ENCODE peak calls at places on chromosome 22, in ten cellular contexts. One of them, this sample, is unnamed.

GRCh38 chr22:48832592-48832991 is 995.1 kb downstream of the BRD1 start:
- DNase-seq in endodermal cell: no peak
- DNase-seq in stimulated activated CD8-positive, alpha-beta memory T cell treated with anti-CD3 and anti-CD28 coated beads, Interleukin-4, amount 100 ng/mL, for 4 hours: no peak
- DNase-seq in CD4-positive, alpha-beta memory T cell: no peak
- DNase-seq in activated CD4-positive, alpha-beta T cell treated with anti-CD3 and anti-CD28 coated beads for 36 hours: peak; percentile 64
- DNase-seq in HTR-8/SVneo: no peak
- DNase-seq in adrenal gland: no peak
- DNase-seq in skeletal muscle cell: no peak
- DNase-seq in fibroblast of mammary gland: no peak
- DNase-seq in stimulated activated naive CD4-positive, alpha-beta T cell: no peak
- DNase-seq in this sample: no peak

GRCh38 chr22:35480143-35480542 is 60.5 kb upstream of the RASD2 start:
- DNase-seq in endodermal cell: no peak
- DNase-seq in stimulated activated CD8-positive, alpha-beta memory T cell treated with anti-CD3 and anti-CD28 coated beads, Interleukin-4, amount 100 ng/mL, for 4 hours: no peak
- DNase-seq in CD4-positive, alpha-beta memory T cell: no peak
- DNase-seq in activated CD4-positive, alpha-beta T cell treated with anti-CD3 and anti-CD28 coated beads for 36 hours: no peak
- DNase-seq in HTR-8/SVneo: no peak
- DNase-seq in adrenal gland: peak; percentile 74
- DNase-seq in skeletal muscle cell: no peak
- DNase-seq in fibroblast of mammary gland: peak; percentile 47
- DNase-seq in stimulated activated naive CD4-positive, alpha-beta T cell: no peak
- DNase-seq in this sample: no peak

GRCh38 chr22:40193429-40194421 is 16.0 kb downstream of the TNRC6B start:
- DNase-seq in endodermal cell: peak; percentile 81
- DNase-seq in stimulated activated CD8-positive, alpha-beta memory T cell treated with anti-CD3 and anti-CD28 coated beads, Interleukin-4, amount 100 ng/mL, for 4 hours: no peak
- DNase-seq in CD4-positive, alpha-beta memory T cell: no peak
- DNase-seq in activated CD4-positive, alpha-beta T cell treated with anti-CD3 and anti-CD28 coated beads for 36 hours: no peak
- DNase-seq in HTR-8/SVneo: no peak
- DNase-seq in adrenal gland: no peak
- DNase-seq in skeletal muscle cell: no peak
- DNase-seq in fibroblast of mammary gland: peak; percentile 63
- DNase-seq in stimulated activated naive CD4-positive, alpha-beta T cell: no peak
- DNase-seq in this sample: no peak

GRCh38 chr22:29030016-29030617 is 31.5 kb downstream of the C22orf31 start:
- DNase-seq in endodermal cell: peak; percentile 62
- DNase-seq in stimulated activated CD8-positive, alpha-beta memory T cell treated with anti-CD3 and anti-CD28 coated beads, Interleukin-4, amount 100 ng/mL, for 4 hours: no peak
- DNase-seq in CD4-positive, alpha-beta memory T cell: no peak
- DNase-seq in activated CD4-positive, alpha-beta T cell treated with anti-CD3 and anti-CD28 coated beads for 36 hours: peak; percentile 28
- DNase-seq in HTR-8/SVneo: no peak
- DNase-seq in adrenal gland: peak; percentile 32
- DNase-seq in skeletal muscle cell: peak; percentile 9
- DNase-seq in fibroblast of mammary gland: peak; percentile 28
- DNase-seq in stimulated activated naive CD4-positive, alpha-beta T cell: no peak
- DNase-seq in this sample: peak; percentile 62

GRCh38 chr22:38569181-38569971 is 607 bp downstream of the DMC1 start:
- DNase-seq in endodermal cell: no peak
- DNase-seq in stimulated activated CD8-positive, alpha-beta memory T cell treated with anti-CD3 and anti-CD28 coated beads, Interleukin-4, amount 100 ng/mL, for 4 hours: no peak
- DNase-seq in CD4-positive, alpha-beta memory T cell: peak; percentile 4
- DNase-seq in activated CD4-positive, alpha-beta T cell treated with anti-CD3 and anti-CD28 coated beads for 36 hours: no peak
- DNase-seq in HTR-8/SVneo: no peak
- DNase-seq in adrenal gland: no peak
- DNase-seq in skeletal muscle cell: no peak
- DNase-seq in fibroblast of mammary gland: no peak
- DNase-seq in stimulated activated naive CD4-positive, alpha-beta T cell: no peak
- DNase-seq in this sample: no peak

GRCh38 chr22:31090217-31091085 is 9.3 kb downstream of the SMTN start:
- DNase-seq in endodermal cell: peak; percentile 30
- DNase-seq in stimulated activated CD8-positive, alpha-beta memory T cell treated with anti-CD3 and anti-CD28 coated beads, Interleukin-4, amount 100 ng/mL, for 4 hours: no peak
- DNase-seq in CD4-positive, alpha-beta memory T cell: no peak
- DNase-seq in activated CD4-positive, alpha-beta T cell treated with anti-CD3 and anti-CD28 coated beads for 36 hours: no peak
- DNase-seq in HTR-8/SVneo: no peak
- DNase-seq in adrenal gland: no peak
- DNase-seq in skeletal muscle cell: no peak
- DNase-seq in fibroblast of mammary gland: no peak
- DNase-seq in stimulated activated naive CD4-positive, alpha-beta T cell: no peak
- DNase-seq in this sample: peak; percentile 33

GRCh38 chr22:20530368-20531153 is 23.2 kb downstream of the MED15 start:
- DNase-seq in endodermal cell: no peak
- DNase-seq in stimulated activated CD8-positive, alpha-beta memory T cell treated with anti-CD3 and anti-CD28 coated beads, Interleukin-4, amount 100 ng/mL, for 4 hours: no peak
- DNase-seq in CD4-positive, alpha-beta memory T cell: no peak
- DNase-seq in activated CD4-positive, alpha-beta T cell treated with anti-CD3 and anti-CD28 coated beads for 36 hours: no peak
- DNase-seq in HTR-8/SVneo: peak; percentile 51
- DNase-seq in adrenal gland: peak; percentile 88
- DNase-seq in skeletal muscle cell: no peak
- DNase-seq in fibroblast of mammary gland: peak; percentile 84
- DNase-seq in stimulated activated naive CD4-positive, alpha-beta T cell: no peak
- DNase-seq in this sample: no peak

GRCh38 chr22:35463231-35463933 is 63.4 kb downstream of the MCM5 start:
- DNase-seq in endodermal cell: no peak
- DNase-seq in stimulated activated CD8-positive, alpha-beta memory T cell treated with anti-CD3 and anti-CD28 coated beads, Interleukin-4, amount 100 ng/mL, for 4 hours: no peak
- DNase-seq in CD4-positive, alpha-beta memory T cell: no peak
- DNase-seq in activated CD4-positive, alpha-beta T cell treated with anti-CD3 and anti-CD28 coated beads for 36 hours: no peak
- DNase-seq in HTR-8/SVneo: no peak
- DNase-seq in adrenal gland: no peak
- DNase-seq in skeletal muscle cell: no peak
- DNase-seq in fibroblast of mammary gland: no peak
- DNase-seq in stimulated activated naive CD4-positive, alpha-beta T cell: no peak
- DNase-seq in this sample: no peak

GRCh38 chr22:45503816-45504702 is 1.4 kb downstream of the FBLN1 start:
- DNase-seq in endodermal cell: peak; percentile 87
- DNase-seq in stimulated activated CD8-positive, alpha-beta memory T cell treated with anti-CD3 and anti-CD28 coated beads, Interleukin-4, amount 100 ng/mL, for 4 hours: no peak
- DNase-seq in CD4-positive, alpha-beta memory T cell: no peak
- DNase-seq in activated CD4-positive, alpha-beta T cell treated with anti-CD3 and anti-CD28 coated beads for 36 hours: peak; percentile 35
- DNase-seq in HTR-8/SVneo: no peak
- DNase-seq in adrenal gland: no peak
- DNase-seq in skeletal muscle cell: peak; percentile 35
- DNase-seq in fibroblast of mammary gland: peak; percentile 69
- DNase-seq in stimulated activated naive CD4-positive, alpha-beta T cell: no peak
- DNase-seq in this sample: peak; percentile 52

GRCh38 chr22:40758390-40758789 is 60.8 kb downstream of the SLC25A17 start:
- DNase-seq in endodermal cell: no peak
- DNase-seq in stimulated activated CD8-positive, alpha-beta memory T cell treated with anti-CD3 and anti-CD28 coated beads, Interleukin-4, amount 100 ng/mL, for 4 hours: no peak
- DNase-seq in CD4-positive, alpha-beta memory T cell: no peak
- DNase-seq in activated CD4-positive, alpha-beta T cell treated with anti-CD3 and anti-CD28 coated beads for 36 hours: no peak
- DNase-seq in HTR-8/SVneo: no peak
- DNase-seq in adrenal gland: no peak
- DNase-seq in skeletal muscle cell: no peak
- DNase-seq in fibroblast of mammary gland: no peak
- DNase-seq in stimulated activated naive CD4-positive, alpha-beta T cell: no peak
- DNase-seq in this sample: no peak

GRCh38 chr22:30013201-30013600 is 67.1 kb upstream of the HORMAD2 start:
- DNase-seq in endodermal cell: no peak
- DNase-seq in stimulated activated CD8-positive, alpha-beta memory T cell treated with anti-CD3 and anti-CD28 coated beads, Interleukin-4, amount 100 ng/mL, for 4 hours: no peak
- DNase-seq in CD4-positive, alpha-beta memory T cell: no peak
- DNase-seq in activated CD4-positive, alpha-beta T cell treated with anti-CD3 and anti-CD28 coated beads for 36 hours: no peak
- DNase-seq in HTR-8/SVneo: no peak
- DNase-seq in adrenal gland: no peak
- DNase-seq in skeletal muscle cell: no peak
- DNase-seq in fibroblast of mammary gland: no peak
- DNase-seq in stimulated activated naive CD4-positive, alpha-beta T cell: no peak
- DNase-seq in this sample: no peak

GRCh38 chr22:35446365-35446764 is 46.4 kb downstream of the MCM5 start:
- DNase-seq in endodermal cell: no peak
- DNase-seq in stimulated activated CD8-positive, alpha-beta memory T cell treated with anti-CD3 and anti-CD28 coated beads, Interleukin-4, amount 100 ng/mL, for 4 hours: no peak
- DNase-seq in CD4-positive, alpha-beta memory T cell: no peak
- DNase-seq in activated CD4-positive, alpha-beta T cell treated with anti-CD3 and anti-CD28 coated beads for 36 hours: no peak
- DNase-seq in HTR-8/SVneo: peak; percentile 67
- DNase-seq in adrenal gland: peak; percentile 17
- DNase-seq in skeletal muscle cell: peak; percentile 73
- DNase-seq in fibroblast of mammary gland: peak; percentile 95
- DNase-seq in stimulated activated naive CD4-positive, alpha-beta T cell: no peak
- DNase-seq in this sample: no peak

GRCh38 chr22:50269573-50270301 is 443 bp downstream of the MAPK11 start:
- DNase-seq in endodermal cell: peak; percentile 63
- DNase-seq in stimulated activated CD8-positive, alpha-beta memory T cell treated with anti-CD3 and anti-CD28 coated beads, Interleukin-4, amount 100 ng/mL, for 4 hours: no peak
- DNase-seq in CD4-positive, alpha-beta memory T cell: peak; percentile 32
- DNase-seq in activated CD4-positive, alpha-beta T cell treated with anti-CD3 and anti-CD28 coated beads for 36 hours: peak; percentile 79
- DNase-seq in HTR-8/SVneo: no peak
- DNase-seq in adrenal gland: peak; percentile 38
- DNase-seq in skeletal muscle cell: no peak
- DNase-seq in fibroblast of mammary gland: peak; percentile 21
- DNase-seq in stimulated activated naive CD4-positive, alpha-beta T cell: no peak
- DNase-seq in this sample: no peak

GRCh38 chr22:49367016-49367697 is 460.5 kb downstream of the BRD1 start:
- DNase-seq in endodermal cell: no peak
- DNase-seq in stimulated activated CD8-positive, alpha-beta memory T cell treated with anti-CD3 and anti-CD28 coated beads, Interleukin-4, amount 100 ng/mL, for 4 hours: no peak
- DNase-seq in CD4-positive, alpha-beta memory T cell: no peak
- DNase-seq in activated CD4-positive, alpha-beta T cell treated with anti-CD3 and anti-CD28 coated beads for 36 hours: no peak
- DNase-seq in HTR-8/SVneo: no peak
- DNase-seq in adrenal gland: no peak
- DNase-seq in skeletal muscle cell: no peak
- DNase-seq in fibroblast of mammary gland: no peak
- DNase-seq in stimulated activated naive CD4-positive, alpha-beta T cell: no peak
- DNase-seq in this sample: no peak

GRCh38 chr22:38792833-38793232 is 1.1 kb downstream of the DNAL4 start:
- DNase-seq in endodermal cell: no peak
- DNase-seq in stimulated activated CD8-positive, alpha-beta memory T cell treated with anti-CD3 and anti-CD28 coated beads, Interleukin-4, amount 100 ng/mL, for 4 hours: no peak
- DNase-seq in CD4-positive, alpha-beta memory T cell: no peak
- DNase-seq in activated CD4-positive, alpha-beta T cell treated with anti-CD3 and anti-CD28 coated beads for 36 hours: peak; percentile 43
- DNase-seq in HTR-8/SVneo: no peak
- DNase-seq in adrenal gland: no peak
- DNase-seq in skeletal muscle cell: no peak
- DNase-seq in fibroblast of mammary gland: peak; percentile 35
- DNase-seq in stimulated activated naive CD4-positive, alpha-beta T cell: no peak
- DNase-seq in this sample: no peak

GRCh38 chr22:33678523-33678922 is 241.8 kb downstream of the LARGE1 start:
- DNase-seq in endodermal cell: no peak
- DNase-seq in stimulated activated CD8-positive, alpha-beta memory T cell treated with anti-CD3 and anti-CD28 coated beads, Interleukin-4, amount 100 ng/mL, for 4 hours: no peak
- DNase-seq in CD4-positive, alpha-beta memory T cell: no peak
- DNase-seq in activated CD4-positive, alpha-beta T cell treated with anti-CD3 and anti-CD28 coated beads for 36 hours: no peak
- DNase-seq in HTR-8/SVneo: no peak
- DNase-seq in adrenal gland: no peak
- DNase-seq in skeletal muscle cell: no peak
- DNase-seq in fibroblast of mammary gland: no peak
- DNase-seq in stimulated activated naive CD4-positive, alpha-beta T cell: no peak
- DNase-seq in this sample: no peak

GRCh38 chr22:25702046-25702445 is 39.9 kb upstream of the MYO18B start:
- DNase-seq in endodermal cell: no peak
- DNase-seq in stimulated activated CD8-positive, alpha-beta memory T cell treated with anti-CD3 and anti-CD28 coated beads, Interleukin-4, amount 100 ng/mL, for 4 hours: no peak
- DNase-seq in CD4-positive, alpha-beta memory T cell: no peak
- DNase-seq in activated CD4-positive, alpha-beta T cell treated with anti-CD3 and anti-CD28 coated beads for 36 hours: no peak
- DNase-seq in HTR-8/SVneo: peak; percentile 4
- DNase-seq in adrenal gland: no peak
- DNase-seq in skeletal muscle cell: no peak
- DNase-seq in fibroblast of mammary gland: peak; percentile 51
- DNase-seq in stimulated activated naive CD4-positive, alpha-beta T cell: no peak
- DNase-seq in this sample: no peak

GRCh38 chr22:36755316-36755715 is 20.6 kb downstream of the IFT27 start:
- DNase-seq in endodermal cell: peak; percentile 12
- DNase-seq in stimulated activated CD8-positive, alpha-beta memory T cell treated with anti-CD3 and anti-CD28 coated beads, Interleukin-4, amount 100 ng/mL, for 4 hours: no peak
- DNase-seq in CD4-positive, alpha-beta memory T cell: no peak
- DNase-seq in activated CD4-positive, alpha-beta T cell treated with anti-CD3 and anti-CD28 coated beads for 36 hours: no peak
- DNase-seq in HTR-8/SVneo: no peak
- DNase-seq in adrenal gland: no peak
- DNase-seq in skeletal muscle cell: no peak
- DNase-seq in fibroblast of mammary gland: no peak
- DNase-seq in stimulated activated naive CD4-positive, alpha-beta T cell: no peak
- DNase-seq in this sample: no peak

GRCh38 chr22:24200616-24201212 is 19.4 kb downstream of the SUSD2 start:
- DNase-seq in endodermal cell: no peak
- DNase-seq in stimulated activated CD8-positive, alpha-beta memory T cell treated with anti-CD3 and anti-CD28 coated beads, Interleukin-4, amount 100 ng/mL, for 4 hours: no peak
- DNase-seq in CD4-positive, alpha-beta memory T cell: no peak
- DNase-seq in activated CD4-positive, alpha-beta T cell treated with anti-CD3 and anti-CD28 coated beads for 36 hours: no peak
- DNase-seq in HTR-8/SVneo: peak; percentile 29
- DNase-seq in adrenal gland: no peak
- DNase-seq in skeletal muscle cell: no peak
- DNase-seq in fibroblast of mammary gland: peak; percentile 64
- DNase-seq in stimulated activated naive CD4-positive, alpha-beta T cell: no peak
- DNase-seq in this sample: no peak

GRCh38 chr22:46974077-46974476 is 211.6 kb downstream of the TBC1D22A start:
- DNase-seq in endodermal cell: peak; percentile 33
- DNase-seq in stimulated activated CD8-positive, alpha-beta memory T cell treated with anti-CD3 and anti-CD28 coated beads, Interleukin-4, amount 100 ng/mL, for 4 hours: no peak
- DNase-seq in CD4-positive, alpha-beta memory T cell: no peak
- DNase-seq in activated CD4-positive, alpha-beta T cell treated with anti-CD3 and anti-CD28 coated beads for 36 hours: no peak
- DNase-seq in HTR-8/SVneo: no peak
- DNase-seq in adrenal gland: no peak
- DNase-seq in skeletal muscle cell: no peak
- DNase-seq in fibroblast of mammary gland: no peak
- DNase-seq in stimulated activated naive CD4-positive, alpha-beta T cell: no peak
- DNase-seq in this sample: no peak

GRCh38 chr22:32661296-32661695 is 140.2 kb upstream of the TIMP3 start:
- DNase-seq in endodermal cell: no peak
- DNase-seq in stimulated activated CD8-positive, alpha-beta memory T cell treated with anti-CD3 and anti-CD28 coated beads, Interleukin-4, amount 100 ng/mL, for 4 hours: no peak
- DNase-seq in CD4-positive, alpha-beta memory T cell: no peak
- DNase-seq in activated CD4-positive, alpha-beta T cell treated with anti-CD3 and anti-CD28 coated beads for 36 hours: no peak
- DNase-seq in HTR-8/SVneo: peak; percentile 28
- DNase-seq in adrenal gland: no peak
- DNase-seq in skeletal muscle cell: peak; percentile 63
- DNase-seq in fibroblast of mammary gland: peak; percentile 91
- DNase-seq in stimulated activated naive CD4-positive, alpha-beta T cell: no peak
- DNase-seq in this sample: no peak